ENCODE peak calls at places on chromosomes 5 and 9, in six cellular contexts. One of them, this sample, is unnamed.

GRCh38 chr9:37309136-37309535 is 113.4 kb upstream of the GRHPR start:
- DNase-seq in testis: no peak
- DNase-seq in upper lobe of left lung: no peak
- DNase-seq in GM12864: no peak
- DNase-seq in cardiac muscle cell: peak; percentile 6
- DNase-seq in GM12865: peak; percentile 82
- DNase-seq in this sample: no peak

GRCh38 chr5:35164860-35165542 is 65.3 kb downstream of the PRLR start:
- DNase-seq in testis: no peak
- DNase-seq in upper lobe of left lung: no peak
- DNase-seq in GM12864: no peak
- DNase-seq in cardiac muscle cell: no peak
- DNase-seq in GM12865: no peak
- DNase-seq in this sample: no peak

GRCh38 chr9:134433101-134433500 is 106.8 kb downstream of the RXRA start:
- DNase-seq in testis: no peak
- DNase-seq in upper lobe of left lung: peak; percentile 84
- DNase-seq in GM12864: no peak
- DNase-seq in cardiac muscle cell: peak; percentile 45
- DNase-seq in GM12865: no peak
- DNase-seq in this sample: no peak

GRCh38 chr5:169350759-169351240 is 49.9 kb upstream of the SLIT3 start:
- DNase-seq in testis: no peak
- DNase-seq in upper lobe of left lung: no peak
- DNase-seq in GM12864: no peak
- DNase-seq in cardiac muscle cell: peak; percentile 90
- DNase-seq in GM12865: no peak
- DNase-seq in this sample: peak; percentile 97

GRCh38 chr5:130488252-130488651 is 584.0 kb downstream of the CHSY3 start:
- DNase-seq in testis: no peak
- DNase-seq in upper lobe of left lung: no peak
- DNase-seq in GM12864: no peak
- DNase-seq in cardiac muscle cell: no peak
- DNase-seq in GM12865: no peak
- DNase-seq in this sample: no peak

GRCh38 chr9:15882883-15883282 is 330.0 kb downstream of the CCDC171 start:
- DNase-seq in testis: no peak
- DNase-seq in upper lobe of left lung: no peak
- DNase-seq in GM12864: no peak
- DNase-seq in cardiac muscle cell: no peak
- DNase-seq in GM12865: no peak
- DNase-seq in this sample: no peak

GRCh38 chr5:285991-286557 is 14.6 kb downstream of the PDCD6 start:
- DNase-seq in testis: no peak
- DNase-seq in upper lobe of left lung: no peak
- DNase-seq in GM12864: no peak
- DNase-seq in cardiac muscle cell: no peak
- DNase-seq in GM12865: peak; percentile 20
- DNase-seq in this sample: no peak

GRCh38 chr5:9715891-9716335 is 85.8 kb upstream of the TAS2R1 start:
- DNase-seq in testis: no peak
- DNase-seq in upper lobe of left lung: no peak
- DNase-seq in GM12864: no peak
- DNase-seq in cardiac muscle cell: peak; percentile 50
- DNase-seq in GM12865: no peak
- DNase-seq in this sample: no peak

GRCh38 chr5:31096238-31096865 is 97.1 kb upstream of the CDH6 start:
- DNase-seq in testis: no peak
- DNase-seq in upper lobe of left lung: no peak
- DNase-seq in GM12864: no peak
- DNase-seq in cardiac muscle cell: peak; percentile 81
- DNase-seq in GM12865: no peak
- DNase-seq in this sample: no peak

GRCh38 chr5:134464988-134465855 is 53.5 kb upstream of the CDKN2AIPNL start:
- DNase-seq in testis: no peak
- DNase-seq in upper lobe of left lung: peak; percentile 53
- DNase-seq in GM12864: peak; percentile 13
- DNase-seq in cardiac muscle cell: no peak
- DNase-seq in GM12865: no peak
- DNase-seq in this sample: no peak

GRCh38 chr9:38144421-38144820 is 75.4 kb upstream of the SHB start:
- DNase-seq in testis: no peak
- DNase-seq in upper lobe of left lung: no peak
- DNase-seq in GM12864: no peak
- DNase-seq in cardiac muscle cell: peak; percentile 8
- DNase-seq in GM12865: no peak
- DNase-seq in this sample: peak; percentile 12

GRCh38 chr5:112548246-112548982 is 129.3 kb upstream of the EPB41L4A start:
- DNase-seq in testis: no peak
- DNase-seq in upper lobe of left lung: no peak
- DNase-seq in GM12864: no peak
- DNase-seq in cardiac muscle cell: peak; percentile 93
- DNase-seq in GM12865: peak; percentile 14
- DNase-seq in this sample: peak; percentile 78

GRCh38 chr5:91225848-91226686 is 157.1 kb downstream of the ARRDC3 start:
- DNase-seq in testis: peak; percentile 20
- DNase-seq in upper lobe of left lung: no peak
- DNase-seq in GM12864: peak; percentile 39
- DNase-seq in cardiac muscle cell: no peak
- DNase-seq in GM12865: peak; percentile 73
- DNase-seq in this sample: no peak

GRCh38 chr5:130966990-130967389 is 198.1 kb downstream of the HINT1 start:
- DNase-seq in testis: no peak
- DNase-seq in upper lobe of left lung: no peak
- DNase-seq in GM12864: no peak
- DNase-seq in cardiac muscle cell: no peak
- DNase-seq in GM12865: no peak
- DNase-seq in this sample: no peak

GRCh38 chr5:64229163-64229774 is 63.6 kb downstream of the RNF180 start:
- DNase-seq in testis: no peak
- DNase-seq in upper lobe of left lung: no peak
- DNase-seq in GM12864: no peak
- DNase-seq in cardiac muscle cell: peak; percentile 55
- DNase-seq in GM12865: peak; percentile 23
- DNase-seq in this sample: peak; percentile 10

GRCh38 chr5:105688227-105688807 is 1982.4 kb downstream of the EFNA5 start:
- DNase-seq in testis: no peak
- DNase-seq in upper lobe of left lung: no peak
- DNase-seq in GM12864: no peak
- DNase-seq in cardiac muscle cell: no peak
- DNase-seq in GM12865: no peak
- DNase-seq in this sample: no peak

GRCh38 chr9:93130861-93131481 is 3.1 kb downstream of the NINJ1 start:
- DNase-seq in testis: peak; percentile 44
- DNase-seq in upper lobe of left lung: peak; percentile 52
- DNase-seq in GM12864: no peak
- DNase-seq in cardiac muscle cell: no peak
- DNase-seq in GM12865: no peak
- DNase-seq in this sample: no peak

GRCh38 chr9:93132287-93132927 is 1.6 kb downstream of the NINJ1 start:
- DNase-seq in testis: peak; percentile 91
- DNase-seq in upper lobe of left lung: peak; percentile 72
- DNase-seq in GM12864: no peak
- DNase-seq in cardiac muscle cell: peak; percentile 73
- DNase-seq in GM12865: no peak
- DNase-seq in this sample: no peak

GRCh38 chr9:93132946-93133640 is 958 bp downstream of the NINJ1 start:
- DNase-seq in testis: peak; percentile 49
- DNase-seq in upper lobe of left lung: peak; percentile 79
- DNase-seq in GM12864: no peak
- DNase-seq in cardiac muscle cell: peak; percentile 45
- DNase-seq in GM12865: no peak
- DNase-seq in this sample: no peak

GRCh38 chr9:93129691-93130500 is 4.2 kb downstream of the NINJ1 start:
- DNase-seq in testis: no peak
- DNase-seq in upper lobe of left lung: no peak
- DNase-seq in GM12864: no peak
- DNase-seq in cardiac muscle cell: no peak
- DNase-seq in GM12865: no peak
- DNase-seq in this sample: no peak

DNA sequence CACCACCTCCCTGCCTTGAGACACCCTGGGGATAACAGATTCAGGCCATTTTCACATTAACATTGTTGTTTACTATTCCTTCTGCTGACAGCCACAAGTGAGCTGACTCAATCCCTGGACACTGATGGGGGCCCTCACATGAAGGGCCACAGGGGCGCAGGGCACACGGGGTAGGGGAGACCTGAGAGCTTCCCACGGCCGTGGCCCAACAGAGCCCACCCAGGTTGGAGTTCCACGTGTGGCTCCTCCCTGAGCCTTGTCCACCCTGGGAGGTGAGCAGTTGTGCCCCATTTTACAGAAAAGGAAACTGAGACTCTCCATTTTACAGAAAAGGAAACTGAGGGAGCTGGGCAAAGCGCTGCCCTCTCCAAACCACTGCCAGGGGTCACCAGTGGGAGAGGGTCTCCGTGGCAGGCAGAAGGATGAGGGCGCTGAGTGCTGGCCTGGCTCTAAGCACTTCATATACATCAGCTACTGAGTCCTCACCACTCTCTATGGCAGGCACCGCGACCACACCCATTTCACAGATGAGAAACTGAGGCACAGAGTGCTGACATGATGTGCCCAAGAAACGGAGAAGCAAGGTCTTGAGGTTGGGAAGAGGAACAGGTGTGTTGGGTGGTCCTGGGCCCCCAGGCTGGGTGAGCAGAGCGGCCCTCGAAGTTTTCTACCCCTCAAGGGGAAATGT is 2.3 kb downstream of the NINJ1 start:
- DNase-seq in testis: no peak
- DNase-seq in upper lobe of left lung: no peak
- DNase-seq in GM12864: no peak
- DNase-seq in cardiac muscle cell: no peak
- DNase-seq in GM12865: no peak
- DNase-seq in this sample: no peak
- H3K4me3 ChIP-seq in testis: no peak overlapping the region
- H3K4me3 ChIP-seq in upper lobe of left lung: no peak overlapping the region
- H3K4me3 ChIP-seq in GM12864: no peak overlapping the region
- H3K4me3 ChIP-seq in cardiac muscle cell: no peak overlapping the region
- H3K4me3 ChIP-seq in GM12865: no peak overlapping the region
- H3K4me3 ChIP-seq in this sample: no peak overlapping the region

GRCh38 chr9:107784235-107784958 is 294.8 kb upstream of the KLF4 start:
- DNase-seq in testis: peak; percentile 80
- DNase-seq in upper lobe of left lung: no peak
- DNase-seq in GM12864: no peak
- DNase-seq in cardiac muscle cell: peak; percentile 94
- DNase-seq in GM12865: peak; percentile 40
- DNase-seq in this sample: no peak
- TF ChIP-seq CTCF in testis: no peak
- TF ChIP-seq CTCF in upper lobe of left lung: no peak
- TF ChIP-seq CTCF in GM12864: no peak
- TF ChIP-seq CTCF in cardiac muscle cell: no peak
- TF ChIP-seq CTCF in GM12865: no peak
- TF ChIP-seq CTCF in this sample: no peak

GRCh38 chr5:50564558-50564957 is 101.9 kb upstream of the PARP8 start:
- DNase-seq in testis: no peak
- DNase-seq in upper lobe of left lung: no peak
- DNase-seq in GM12864: no peak
- DNase-seq in cardiac muscle cell: no peak
- DNase-seq in GM12865: no peak
- DNase-seq in this sample: no peak
- H3K4me3 ChIP-seq in testis: no peak overlapping the region
- H3K4me3 ChIP-seq in upper lobe of left lung: no peak overlapping the region
- H3K4me3 ChIP-seq in GM12864: no peak overlapping the region
- H3K4me3 ChIP-seq in cardiac muscle cell: no peak overlapping the region
- H3K4me3 ChIP-seq in GM12865: no peak overlapping the region
- H3K4me3 ChIP-seq in this sample: no peak overlapping the region

DNA sequence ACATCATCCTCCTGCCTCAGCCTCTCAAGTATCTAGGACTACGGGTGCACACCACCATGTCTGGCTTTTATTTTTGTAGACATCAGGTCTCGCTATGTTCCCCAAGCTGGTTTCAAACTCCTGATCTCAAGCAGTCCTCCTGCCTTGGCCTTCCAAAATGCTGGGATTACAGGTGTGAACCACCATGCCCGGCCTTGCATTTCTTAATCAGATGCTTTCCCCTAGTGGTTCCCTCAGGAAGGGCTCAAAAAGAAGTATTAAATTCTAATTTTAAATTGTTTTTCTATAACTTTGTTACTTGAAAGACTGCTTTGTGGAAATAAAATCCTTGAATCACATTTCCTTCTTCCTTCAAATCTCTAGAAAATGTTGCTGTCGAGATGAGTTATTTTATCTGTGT is 79.5 kb upstream of the ROR2 start:
- DNase-seq in testis: no peak
- DNase-seq in upper lobe of left lung: no peak
- DNase-seq in GM12864: no peak
- DNase-seq in cardiac muscle cell: no peak
- DNase-seq in GM12865: no peak
- DNase-seq in this sample: no peak
- TF ChIP-seq CTCF in testis: no peak
- TF ChIP-seq CTCF in upper lobe of left lung: no peak
- TF ChIP-seq CTCF in GM12864: no peak
- TF ChIP-seq CTCF in cardiac muscle cell: peak; percentile 14
- TF ChIP-seq CTCF in GM12865: no peak
- TF ChIP-seq CTCF in this sample: peak; percentile 58

GRCh38 chr5:68286612-68286912 is 71.0 kb downstream of the PIK3R1 start:
- DNase-seq in testis: no peak
- DNase-seq in upper lobe of left lung: no peak
- DNase-seq in GM12864: no peak
- DNase-seq in cardiac muscle cell: no peak
- DNase-seq in GM12865: no peak
- DNase-seq in this sample: no peak

GRCh38 chr5:68285857-68286611 is 70.5 kb downstream of the PIK3R1 start:
- DNase-seq in testis: no peak
- DNase-seq in upper lobe of left lung: no peak
- DNase-seq in GM12864: no peak
- DNase-seq in cardiac muscle cell: peak; percentile 75
- DNase-seq in GM12865: peak; percentile 69
- DNase-seq in this sample: no peak

GRCh38 chr5:68287976-68288755 is 72.6 kb downstream of the PIK3R1 start:
- DNase-seq in testis: peak; percentile 73
- DNase-seq in upper lobe of left lung: peak; percentile 92
- DNase-seq in GM12864: peak; percentile 79
- DNase-seq in cardiac muscle cell: peak; percentile 62
- DNase-seq in GM12865: peak; percentile 91
- DNase-seq in this sample: no peak

GRCh38 chr5:68288756-68289134 is 73.2 kb downstream of the PIK3R1 start:
- DNase-seq in testis: peak; percentile 44
- DNase-seq in upper lobe of left lung: no peak
- DNase-seq in GM12864: no peak
- DNase-seq in cardiac muscle cell: no peak
- DNase-seq in GM12865: no peak
- DNase-seq in this sample: no peak

DNA sequence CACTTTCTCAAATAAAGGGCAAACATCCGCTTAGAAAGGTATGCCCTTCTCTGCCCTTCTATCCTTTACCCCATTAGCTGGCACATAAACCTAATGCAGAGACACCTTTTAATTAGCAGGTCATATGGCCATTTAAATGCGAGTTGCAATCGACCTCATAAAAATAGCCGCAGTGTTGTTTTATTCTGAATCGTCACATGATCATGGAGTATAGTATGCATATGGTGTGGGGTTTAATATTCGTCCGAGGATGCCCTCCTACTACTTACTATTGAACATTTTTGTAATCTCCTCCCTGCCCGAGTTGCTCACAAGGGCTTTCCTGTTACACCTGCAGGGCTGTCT is 72.0 kb downstream of the PIK3R1 start:
- DNase-seq in testis: no peak
- DNase-seq in upper lobe of left lung: no peak
- DNase-seq in GM12864: no peak
- DNase-seq in cardiac muscle cell: no peak
- DNase-seq in GM12865: no peak
- DNase-seq in this sample: no peak
- H3K4me3 ChIP-seq in testis: peak overlapping the region; percentile 59
- H3K4me3 ChIP-seq in upper lobe of left lung: no peak overlapping the region
- H3K4me3 ChIP-seq in GM12864: peak overlapping the region; percentile 66
- H3K4me3 ChIP-seq in cardiac muscle cell: peak overlapping the region; percentile 50
- H3K4me3 ChIP-seq in GM12865: peak overlapping the region; percentile 85
- H3K4me3 ChIP-seq in this sample: peak overlapping the region; percentile 56